ENCODE peak calls at places on chromosomes 2 and 18, in six cellular contexts. Z is K562, H is H1, S is HCT116, K is GM12878, A is HepG2. I is an unnamed sample.

GRCh38 chr2:9138507-9139085 is 68.0 kb upstream of the ASAP2 start:
- DNase-seq in K (no peak), S (no peak), H (peak), Z (peak), A (no peak), I (peak)

GRCh38 chr2:1140389-1141003 is 189.8 kb downstream of the SNTG2 start:
- DNase-seq in S (no peak), K (no peak), Z (peak), H (peak), A (peak), I (peak)

GRCh38 chr2:46297546-46298271 is 502 bp downstream of the EPAS1 start:
- DNase-seq in Z (peak), S (no peak), K (no peak), H (peak), A (peak), I (peak)

GRCh38 chr18:79928563-79928960 is 22.9 kb downstream of the SLC66A2 start:
- DNase-seq in K (no peak), A (no peak), S (no peak), H (peak), Z (no peak), I (no peak)

GRCh38 chr2:200156140-200156858 is 150.2 kb upstream of the SPATS2L start:
- DNase-seq in K (no peak), S (no peak), A (peak), Z (no peak), H (no peak), I (no peak)

GRCh38 chr2:223725494-223725893 is 111.9 kb downstream of the AP1S3 start:
- DNase-seq in S (peak), Z (peak), K (no peak), A (peak), H (peak), I (no peak)

GRCh38 chr2:218395456-218395825 is 4.2 kb upstream of the CTDSP1 start:
- DNase-seq in K (no peak), A (no peak), H (no peak), S (peak), Z (no peak), I (no peak)

GRCh38 chr2:138814123-138814883 is 34.1 kb upstream of the NXPH2 start:
- DNase-seq in S (peak), H (no peak), Z (peak), A (peak), K (no peak), I (no peak)

GRCh38 chr2:47360937-47361336 is 42.0 kb upstream of the MSH2 start:
- DNase-seq in K (no peak), H (no peak), Z (peak), A (peak), S (no peak), I (no peak)

GRCh38 chr18:75121266-75121665 is 87.7 kb downstream of the PTGR3 start:
- DNase-seq in Z (no peak), S (no peak), A (no peak), K (no peak), H (no peak), I (peak)

GRCh38 chr2:37615808-37616673 is 55.4 kb downstream of the CDC42EP3 start:
- DNase-seq in Z (no peak), K (no peak), A (no peak), H (no peak), S (no peak), I (no peak)

GRCh38 chr2:106183093-106183837 is 10.8 kb downstream of the UXS1 start:
- DNase-seq in H (no peak), Z (no peak), S (no peak), A (no peak), K (no peak), I (no peak)

GRCh38 chr2:112342067-112342466 is 66.7 kb downstream of the ZC3H6 start:
- DNase-seq in Z (no peak), A (no peak), H (no peak), K (no peak), S (no peak), I (peak)

GRCh38 chr18:463442-464310 is 36.8 kb downstream of the COLEC12 start:
- DNase-seq in H (no peak), Z (no peak), A (no peak), K (no peak), S (no peak), I (no peak)

GRCh38 chr2:239193426-239193825 is 207.4 kb downstream of the HDAC4 start:
- DNase-seq in H (peak), Z (no peak), S (no peak), A (no peak), K (no peak), I (no peak)

GRCh38 chr2:167862296-167862695 is 385.1 kb downstream of the STK39 start:
- DNase-seq in H (no peak), Z (no peak), S (no peak), K (no peak), A (no peak), I (no peak)

GRCh38 chr2:62747876-62748275 is 42.4 kb downstream of the EHBP1 start:
- DNase-seq in H (no peak), S (no peak), Z (no peak), A (no peak), K (no peak), I (no peak)

GRCh38 chr18:13372405-13372995 is 153.9 kb downstream of the LDLRAD4 start:
- DNase-seq in A (no peak), Z (no peak), K (no peak), S (no peak), H (no peak), I (no peak)

GRCh38 chr18:55301196-55301540 is 286.8 kb downstream of the TCF4 start:
- DNase-seq in K (no peak), Z (no peak), S (no peak), A (no peak), H (no peak), I (no peak)

GRCh38 chr2:169734172-169734847 is 678 bp downstream of the KLHL23 start:
- DNase-seq in Z (peak), S (no peak), K (no peak), H (peak), A (no peak), I (peak)

GRCh38 chr18:47968721-47969120 is 38.3 kb upstream of the SMAD2 start:
- DNase-seq in S (no peak), H (no peak), A (no peak), K (no peak), Z (no peak), I (no peak)

GRCh38 chr2:176656055-176656775 is 387.0 kb downstream of the MTX2 start:
- DNase-seq in S (no peak), Z (no peak), A (no peak), H (no peak), K (no peak), I (no peak)

GRCh38 chr2:9343524-9343923 is 79.8 kb downstream of the ITGB1BP1 start:
- DNase-seq in K (no peak), A (no peak), Z (no peak), S (no peak), H (no peak), I (no peak)

GRCh38 chr2:229196448-229196847 is 74.6 kb downstream of the PID1 start:
- DNase-seq in K (no peak), Z (no peak), S (no peak), A (no peak), H (no peak), I (no peak)

GRCh38 chr2:110718990-110719389 is 13.4 kb upstream of the ACOXL start:
- DNase-seq in K (no peak), Z (no peak), S (no peak), H (no peak), A (no peak), I (no peak)

GRCh38 chr2:54899576-54900200 is 150.6 kb downstream of the RTN4 start:
- DNase-seq in A (peak), H (no peak), S (peak), K (peak), Z (no peak), I (peak)

GRCh38 chr2:217223222-217223930 is 363.5 kb upstream of the TNP1 start:
- DNase-seq in K (peak), S (no peak), Z (no peak), H (no peak), A (no peak), I (no peak)

GRCh38 chr2:152560163-152560562 is 157.1 kb downstream of the PRPF40A start:
- DNase-seq in A (no peak), Z (no peak), K (no peak), H (no peak), S (no peak), I (no peak)

GRCh38 chr2:236536727-236537398 is 32.8 kb upstream of the ACKR3 start:
- DNase-seq in K (peak), A (no peak), H (no peak), S (no peak), Z (no peak), I (no peak)
- TF ChIP-seq JUND in K (no peak), A (no peak), H (no peak), S (no peak), Z (no peak), I (no peak)

GRCh38 chr18:22556271-22556990 is 138.7 kb upstream of the CTAGE1 start:
- DNase-seq in H (no peak), K (no peak), Z (no peak), A (no peak), S (no peak), I (no peak)
- TF ChIP-seq JUND in H (no peak), K (no peak), Z (no peak), A (no peak), S (no peak), I (no peak)

GRCh38 chr2:133077259-133077822 is 407.3 kb upstream of the LYPD1 start:
- DNase-seq in S (no peak), A (no peak), H (no peak), Z (no peak), K (no peak), I (no peak)
- TF ChIP-seq JUND in S (no peak), A (no peak), H (no peak), Z (no peak), K (no peak), I (no peak)

GRCh38 chr2:215380699-215381098 is 55.2 kb downstream of the FN1 start:
- DNase-seq in K (no peak), Z (no peak), H (no peak), A (no peak), S (no peak), I (no peak)
- TF ChIP-seq JUND in K (no peak), Z (no peak), H (no peak), A (no peak), S (no peak), I (no peak)

GRCh38 chr18:37762076-37762475 is 196.5 kb upstream of the CELF4 start:
- DNase-seq in H (no peak), A (no peak), S (no peak), Z (no peak), K (no peak), I (no peak)
- TF ChIP-seq JUND in H (no peak), A (no peak), S (no peak), Z (no peak), K (no peak), I (no peak)

GRCh38 chr2:43542285-43542933 is 53.4 kb downstream of the THADA start:
- DNase-seq in H (no peak), A (peak), S (peak), K (no peak), Z (peak), I (peak)
- TF ChIP-seq JUND in H (no peak), A (no peak), S (no peak), K (no peak), Z (no peak), I (no peak)

GRCh38 chr2:19764998-19765397 is 136.8 kb downstream of the TTC32 start:
- DNase-seq in A (peak), S (no peak), Z (no peak), H (no peak), K (no peak), I (no peak)
- TF ChIP-seq JUND in A (no peak), S (no peak), Z (no peak), H (no peak), K (no peak), I (no peak)